ENCODE peak calls at places on chromosomes 6 and 20, in nine cellular contexts. One of them, this sample, is unnamed.

GRCh38 chr6:133855994-133856393 is 32.9 kb upstream of the TCF21 start:
- DNase-seq in uterus: no peak
- DNase-seq in IMR-90: no peak
- DNase-seq in A549: no peak
- DNase-seq in adrenal gland: no peak
- DNase-seq in HCT116: no peak
- DNase-seq in Peyer's patch: no peak
- DNase-seq in tibial nerve: no peak
- DNase-seq in prostate gland: no peak
- DNase-seq in this sample: no peak

GRCh38 chr6:5260111-5260620 is 584 bp downstream of the LYRM4 start:
- DNase-seq in uterus: peak; percentile 39
- DNase-seq in IMR-90: peak; percentile 39
- DNase-seq in A549: peak; percentile 79
- DNase-seq in adrenal gland: peak; percentile 65
- DNase-seq in HCT116: peak; percentile 68
- DNase-seq in Peyer's patch: no peak
- DNase-seq in tibial nerve: no peak
- DNase-seq in prostate gland: peak; percentile 46
- DNase-seq in this sample: peak; percentile 52

GRCh38 chr6:37777272-37777736 is 42.2 kb upstream of the ZFAND3 start:
- DNase-seq in uterus: no peak
- DNase-seq in IMR-90: no peak
- DNase-seq in A549: no peak
- DNase-seq in adrenal gland: no peak
- DNase-seq in HCT116: no peak
- DNase-seq in Peyer's patch: no peak
- DNase-seq in tibial nerve: no peak
- DNase-seq in prostate gland: no peak
- DNase-seq in this sample: no peak

GRCh38 chr6:91720323-91720722 is 1133.5 kb upstream of the MAP3K7 start:
- DNase-seq in uterus: no peak
- DNase-seq in IMR-90: no peak
- DNase-seq in A549: no peak
- DNase-seq in adrenal gland: no peak
- DNase-seq in HCT116: no peak
- DNase-seq in Peyer's patch: no peak
- DNase-seq in tibial nerve: no peak
- DNase-seq in prostate gland: no peak
- DNase-seq in this sample: no peak

GRCh38 chr20:58160451-58161051 is 67.9 kb downstream of the ANKRD60 start:
- DNase-seq in uterus: no peak
- DNase-seq in IMR-90: peak; percentile 17
- DNase-seq in A549: no peak
- DNase-seq in adrenal gland: no peak
- DNase-seq in HCT116: no peak
- DNase-seq in Peyer's patch: peak; percentile 41
- DNase-seq in tibial nerve: peak; percentile 50
- DNase-seq in prostate gland: no peak
- DNase-seq in this sample: no peak

GRCh38 chr20:47704746-47705496 is 80.4 kb downstream of the SULF2 start:
- DNase-seq in uterus: peak; percentile 86
- DNase-seq in IMR-90: no peak
- DNase-seq in A549: no peak
- DNase-seq in adrenal gland: no peak
- DNase-seq in HCT116: no peak
- DNase-seq in Peyer's patch: no peak
- DNase-seq in tibial nerve: no peak
- DNase-seq in prostate gland: no peak
- DNase-seq in this sample: no peak

GRCh38 chr20:11553603-11554002 is 364.1 kb upstream of the BTBD3 start:
- DNase-seq in uterus: no peak
- DNase-seq in IMR-90: peak; percentile 18
- DNase-seq in A549: no peak
- DNase-seq in adrenal gland: no peak
- DNase-seq in HCT116: no peak
- DNase-seq in Peyer's patch: no peak
- DNase-seq in tibial nerve: no peak
- DNase-seq in prostate gland: no peak
- DNase-seq in this sample: no peak

GRCh38 chr6:44127186-44128019 is at the start of the genes MRPL14 and TMEM63B:
- DNase-seq in uterus: peak; percentile 80
- DNase-seq in IMR-90: peak; percentile 88
- DNase-seq in A549: peak; percentile 90
- DNase-seq in adrenal gland: peak; percentile 88
- DNase-seq in HCT116: peak; percentile 65
- DNase-seq in Peyer's patch: peak; percentile 94
- DNase-seq in tibial nerve: peak; percentile 76
- DNase-seq in prostate gland: peak; percentile 85
- DNase-seq in this sample: peak; percentile 75

GRCh38 chr6:43910149-43910637 is 140.2 kb downstream of the VEGFA start:
- DNase-seq in uterus: no peak
- DNase-seq in IMR-90: no peak
- DNase-seq in A549: no peak
- DNase-seq in adrenal gland: no peak
- DNase-seq in HCT116: no peak
- DNase-seq in Peyer's patch: no peak
- DNase-seq in tibial nerve: no peak
- DNase-seq in prostate gland: no peak
- DNase-seq in this sample: no peak

GRCh38 chr6:7236312-7237209 is 76.4 kb downstream of the SSR1 start:
- DNase-seq in uterus: no peak
- DNase-seq in IMR-90: no peak
- DNase-seq in A549: no peak
- DNase-seq in adrenal gland: no peak
- DNase-seq in HCT116: peak; percentile 35
- DNase-seq in Peyer's patch: no peak
- DNase-seq in tibial nerve: no peak
- DNase-seq in prostate gland: no peak
- DNase-seq in this sample: peak; percentile 48

GRCh38 chr6:110509617-110510231 is 33.3 kb upstream of the SLC22A16 start:
- DNase-seq in uterus: peak; percentile 25
- DNase-seq in IMR-90: peak; percentile 89
- DNase-seq in A549: no peak
- DNase-seq in adrenal gland: peak; percentile 46
- DNase-seq in HCT116: peak; percentile 68
- DNase-seq in Peyer's patch: no peak
- DNase-seq in tibial nerve: no peak
- DNase-seq in prostate gland: no peak
- DNase-seq in this sample: no peak

GRCh38 chr6:152905551-152906299 is 77.1 kb downstream of the FBXO5 start:
- DNase-seq in uterus: no peak
- DNase-seq in IMR-90: no peak
- DNase-seq in A549: no peak
- DNase-seq in adrenal gland: no peak
- DNase-seq in HCT116: no peak
- DNase-seq in Peyer's patch: no peak
- DNase-seq in tibial nerve: no peak
- DNase-seq in prostate gland: no peak
- DNase-seq in this sample: no peak

GRCh38 chr20:5884465-5885335 is 65.6 kb downstream of the TRMT6 start:
- DNase-seq in uterus: no peak
- DNase-seq in IMR-90: no peak
- DNase-seq in A549: no peak
- DNase-seq in adrenal gland: no peak
- DNase-seq in HCT116: no peak
- DNase-seq in Peyer's patch: no peak
- DNase-seq in tibial nerve: no peak
- DNase-seq in prostate gland: no peak
- DNase-seq in this sample: no peak

GRCh38 chr20:4299773-4300172 is 284.4 kb upstream of the RNF24 start:
- DNase-seq in uterus: no peak
- DNase-seq in IMR-90: no peak
- DNase-seq in A549: no peak
- DNase-seq in adrenal gland: no peak
- DNase-seq in HCT116: no peak
- DNase-seq in Peyer's patch: no peak
- DNase-seq in tibial nerve: no peak
- DNase-seq in prostate gland: no peak
- DNase-seq in this sample: no peak

GRCh38 chr6:105993769-105994521 is 92.2 kb upstream of the PRDM1 start:
- DNase-seq in uterus: peak; percentile 45
- DNase-seq in IMR-90: peak; percentile 45
- DNase-seq in A549: no peak
- DNase-seq in adrenal gland: peak; percentile 23
- DNase-seq in HCT116: no peak
- DNase-seq in Peyer's patch: peak; percentile 60
- DNase-seq in tibial nerve: no peak
- DNase-seq in prostate gland: no peak
- DNase-seq in this sample: no peak

GRCh38 chr6:140385686-140386085 is 1011.2 kb upstream of the CITED2 start:
- DNase-seq in uterus: no peak
- DNase-seq in IMR-90: peak; percentile 14
- DNase-seq in A549: no peak
- DNase-seq in adrenal gland: no peak
- DNase-seq in HCT116: no peak
- DNase-seq in Peyer's patch: no peak
- DNase-seq in tibial nerve: no peak
- DNase-seq in prostate gland: no peak
- DNase-seq in this sample: no peak

GRCh38 chr20:9377007-9377406 is 137.4 kb upstream of the LAMP5 start:
- DNase-seq in uterus: no peak
- DNase-seq in IMR-90: no peak
- DNase-seq in A549: no peak
- DNase-seq in adrenal gland: no peak
- DNase-seq in HCT116: no peak
- DNase-seq in Peyer's patch: no peak
- DNase-seq in tibial nerve: no peak
- DNase-seq in prostate gland: no peak
- DNase-seq in this sample: no peak

DNA sequence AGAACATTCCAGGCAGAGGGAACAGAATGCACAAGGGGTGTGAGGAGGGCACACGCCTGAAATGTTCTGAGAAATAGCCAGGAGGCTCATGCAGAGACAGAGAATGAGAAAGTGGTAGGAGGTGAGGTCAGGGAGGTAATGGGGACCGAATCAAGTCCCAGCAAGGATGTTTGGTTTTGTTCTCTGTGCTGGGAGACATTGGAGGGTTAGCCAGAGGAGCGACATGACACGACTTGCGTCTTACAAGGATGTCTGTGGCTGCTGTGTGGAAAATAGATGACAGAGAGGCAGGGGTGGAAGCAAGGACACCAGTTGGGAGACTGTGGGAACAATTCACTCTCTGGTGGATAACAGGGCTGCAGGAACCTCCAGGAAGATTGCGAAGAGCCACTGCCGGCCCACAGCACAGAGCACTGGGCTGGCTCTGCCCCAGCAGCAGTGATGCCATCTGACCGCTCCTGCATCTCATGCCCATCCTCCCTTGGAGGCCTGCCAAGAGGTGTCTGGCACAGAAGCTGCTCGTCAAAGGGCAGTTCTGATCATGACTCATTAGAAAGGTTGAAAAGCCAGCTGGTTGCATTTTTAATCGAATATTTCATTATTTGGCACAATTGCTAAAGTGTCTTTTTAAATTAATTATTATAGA is 57.7 kb upstream of the CD83 start:
- DNase-seq in uterus: no peak
- DNase-seq in IMR-90: no peak
- DNase-seq in A549: no peak
- DNase-seq in adrenal gland: peak; percentile 70
- DNase-seq in HCT116: no peak
- DNase-seq in Peyer's patch: peak; percentile 55
- DNase-seq in tibial nerve: no peak
- DNase-seq in prostate gland: peak; percentile 46
- DNase-seq in this sample: peak; percentile 53
- H3K27ac ChIP-seq in uterus: no peak overlapping the region
- H3K27ac ChIP-seq in IMR-90: no peak overlapping the region
- H3K27ac ChIP-seq in A549: peak overlapping the region; percentile 38
- H3K27ac ChIP-seq in adrenal gland: no peak overlapping the region
- H3K27ac ChIP-seq in HCT116: no peak overlapping the region
- H3K27ac ChIP-seq in Peyer's patch: no peak overlapping the region
- H3K27ac ChIP-seq in tibial nerve: no peak overlapping the region
- H3K27ac ChIP-seq in prostate gland: no peak overlapping the region
- H3K27ac ChIP-seq in this sample: no peak overlapping the region

GRCh38 chr6:38909020-38909730 is 139.4 kb upstream of the GLP1R start:
- DNase-seq in uterus: no peak
- DNase-seq in IMR-90: no peak
- DNase-seq in A549: no peak
- DNase-seq in adrenal gland: no peak
- DNase-seq in HCT116: no peak
- DNase-seq in Peyer's patch: no peak
- DNase-seq in tibial nerve: no peak
- DNase-seq in prostate gland: no peak
- DNase-seq in this sample: no peak
- H3K4me3 ChIP-seq in uterus: no peak overlapping the region
- H3K4me3 ChIP-seq in IMR-90: no peak overlapping the region
- H3K4me3 ChIP-seq in A549: no peak overlapping the region
- H3K4me3 ChIP-seq in adrenal gland: no peak overlapping the region
- H3K4me3 ChIP-seq in HCT116: no peak overlapping the region
- H3K4me3 ChIP-seq in Peyer's patch: no peak overlapping the region
- H3K4me3 ChIP-seq in tibial nerve: no peak overlapping the region
- H3K4me3 ChIP-seq in prostate gland: no peak overlapping the region
- H3K4me3 ChIP-seq in this sample: no peak overlapping the region

GRCh38 chr6:24720604-24721460 is 1.9 kb upstream of the C6orf62 start:
- DNase-seq in uterus: peak; percentile 100
- DNase-seq in IMR-90: peak; percentile 100
- DNase-seq in A549: peak; percentile 93
- DNase-seq in adrenal gland: peak; percentile 100
- DNase-seq in HCT116: peak; percentile 99
- DNase-seq in Peyer's patch: peak; percentile 100
- DNase-seq in tibial nerve: peak; percentile 100
- DNase-seq in prostate gland: peak; percentile 100
- DNase-seq in this sample: peak; percentile 100
- TF ChIP-seq POLR2A in uterus: peak; percentile 99
- TF ChIP-seq POLR2A in IMR-90: peak; percentile 99
- TF ChIP-seq POLR2A in A549: peak; percentile 91
- TF ChIP-seq POLR2A in adrenal gland: peak; percentile 99
- TF ChIP-seq POLR2A in HCT116: peak; percentile 79
- TF ChIP-seq POLR2A in Peyer's patch: peak; percentile 100
- TF ChIP-seq POLR2A in tibial nerve: peak; percentile 99
- TF ChIP-seq POLR2A in prostate gland: peak; percentile 99
- TF ChIP-seq POLR2A in this sample: peak; percentile 99

GRCh38 chr6:125913864-125914351 is 42.7 kb upstream of the HINT3 start:
- DNase-seq in uterus: peak; percentile 63
- DNase-seq in IMR-90: peak; percentile 100
- DNase-seq in A549: peak; percentile 32
- DNase-seq in adrenal gland: peak; percentile 56
- DNase-seq in HCT116: peak; percentile 82
- DNase-seq in Peyer's patch: no peak
- DNase-seq in tibial nerve: no peak
- DNase-seq in prostate gland: peak; percentile 59
- DNase-seq in this sample: no peak
- H3K27ac ChIP-seq in uterus: no peak overlapping the region
- H3K27ac ChIP-seq in IMR-90: peak overlapping the region; percentile 48
- H3K27ac ChIP-seq in A549: peak overlapping the region; percentile 70
- H3K27ac ChIP-seq in adrenal gland: peak overlapping the region; percentile 64
- H3K27ac ChIP-seq in HCT116: no peak overlapping the region
- H3K27ac ChIP-seq in Peyer's patch: peak overlapping the region; percentile 38
- H3K27ac ChIP-seq in tibial nerve: no peak overlapping the region
- H3K27ac ChIP-seq in prostate gland: no peak overlapping the region
- H3K27ac ChIP-seq in this sample: peak overlapping the region; percentile 53

This sample was measured in breast epithelium.